ENCODE peak calls at places on chromosomes 11 and 22, in nine cellular contexts. W, T, Y, J, V, R, D, B and L are unnamed samples.
A peak's percentile ranks its signal among the peaks of the same experiment; 100 is the strongest.

GRCh38 chr11:76234704-76235232 is 28.5 kb upstream of the WNT11 start:
- DNase-seq in W (no peak), T (peak; percentile 22), Y (no peak), J (no peak), V (no peak), R (peak; percentile 54), D (no peak), B (no peak), L (no peak)

GRCh38 chr11:111540114-111540920 is at the start of gene LAYN:
- DNase-seq in W (peak; percentile 35), T (peak; percentile 50), Y (peak; percentile 24), J (peak; percentile 86), V (no peak), R (peak; percentile 93), D (no peak), B (no peak), L (no peak)

GRCh38 chr22:46908641-46909107 is 146.2 kb downstream of the TBC1D22A start:
- DNase-seq in W (no peak), T (no peak), Y (no peak), J (no peak), V (no peak), R (no peak), D (no peak), B (no peak), L (no peak)

GRCh38 chr22:20060700-20061480 is 19.2 kb upstream of the DGCR8 start:
- DNase-seq in W (no peak), T (no peak), Y (no peak), J (no peak), V (no peak), R (no peak), D (no peak), B (no peak), L (no peak)

GRCh38 chr11:1876361-1877063 is 15.2 kb downstream of the PRR33 start:
- DNase-seq in W (peak; percentile 73), T (no peak), Y (no peak), J (no peak), V (no peak), R (peak; percentile 31), D (peak; percentile 48), B (peak; percentile 92), L (no peak)

GRCh38 chr11:93783767-93784151 is 323 bp upstream of the MED17 start:
- DNase-seq in W (no peak), T (no peak), Y (no peak), J (no peak), V (peak; percentile 1), R (no peak), D (no peak), B (no peak), L (no peak)

GRCh38 chr11:28490763-28491382 is 382.7 kb downstream of the METTL15 start:
- DNase-seq in W (peak; percentile 55), T (no peak), Y (no peak), J (no peak), V (no peak), R (no peak), D (no peak), B (no peak), L (no peak)

GRCh38 chr22:19760652-19761002 is at the start of gene TBX1:
- DNase-seq in W (no peak), T (no peak), Y (no peak), J (no peak), V (no peak), R (peak; percentile 34), D (no peak), B (no peak), L (no peak)

GRCh38 chr11:69326622-69327219 is 32.8 kb downstream of the MYEOV start:
- DNase-seq in W (no peak), T (no peak), Y (no peak), J (no peak), V (no peak), R (no peak), D (no peak), B (no peak), L (no peak)

GRCh38 chr22:37731804-37732471 is 35.1 kb downstream of the TRIOBP start:
- DNase-seq in W (no peak), T (no peak), Y (no peak), J (no peak), V (no peak), R (no peak), D (peak; percentile 84), B (no peak), L (no peak)

GRCh38 chr11:92123540-92123939 is 101.1 kb upstream of the FAT3 start:
- DNase-seq in W (peak; percentile 50), T (no peak), Y (no peak), J (no peak), V (no peak), R (peak; percentile 3), D (no peak), B (no peak), L (no peak)

GRCh38 chr11:50174189-50174588 is 141.5 kb downstream of the OR4C45 start:
- DNase-seq in W (peak; percentile 3), T (no peak), Y (no peak), J (peak; percentile 7), V (no peak), R (no peak), D (no peak), B (peak; percentile 4), L (peak; percentile 5)

GRCh38 chr11:31824791-31825452 is 13.8 kb upstream of the PAX6 start:
- DNase-seq in W (no peak), T (no peak), Y (no peak), J (no peak), V (no peak), R (no peak), D (no peak), B (no peak), L (no peak)

GRCh38 chr11:102620858-102621561 is 4.1 kb downstream of the MMP20 start:
- DNase-seq in W (peak; percentile 80), T (no peak), Y (no peak), J (no peak), V (peak; percentile 33), R (no peak), D (no peak), B (peak; percentile 47), L (no peak)

GRCh38 chr11:73314121-73314948 is 6.3 kb downstream of the ARHGEF17 start:
- DNase-seq in W (peak; percentile 73), T (no peak), Y (no peak), J (peak; percentile 99), V (no peak), R (peak; percentile 43), D (peak; percentile 30), B (no peak), L (no peak)

GRCh38 chr11:48025293-48025982 is 45.1 kb downstream of the PTPRJ start:
- DNase-seq in W (no peak), T (no peak), Y (no peak), J (no peak), V (no peak), R (no peak), D (no peak), B (no peak), L (no peak)

GRCh38 chr22:21741790-21742189 is 6.2 kb upstream of the YPEL1 start:
- DNase-seq in W (no peak), T (no peak), Y (no peak), J (no peak), V (no peak), R (no peak), D (no peak), B (no peak), L (no peak)

GRCh38 chr11:105466582-105467228 is 143.2 kb upstream of the GRIA4 start:
- DNase-seq in W (peak; percentile 75), T (no peak), Y (no peak), J (no peak), V (peak; percentile 16), R (no peak), D (no peak), B (peak; percentile 56), L (no peak)

GRCh38 chr11:78039919-78040671 is 17.0 kb upstream of the KCTD14 start:
- DNase-seq in W (peak; percentile 90), T (peak; percentile 16), Y (no peak), J (peak; percentile 78), V (peak; percentile 54), R (peak; percentile 87), D (peak; percentile 63), B (peak; percentile 73), L (peak; percentile 63)

GRCh38 chr11:124079631-124080318 is 35.5 kb upstream of the VWA5A start:
- DNase-seq in W (peak; percentile 28), T (no peak), Y (no peak), J (peak; percentile 82), V (no peak), R (no peak), D (no peak), B (no peak), L (no peak)

GRCh38 chr22:39384750-39385480 is 14.7 kb upstream of the TAB1 start:
- DNase-seq in W (peak; percentile 45), T (no peak), Y (no peak), J (no peak), V (no peak), R (no peak), D (peak; percentile 60), B (no peak), L (no peak)

GRCh38 chr11:66339163-66339675 is 3.0 kb upstream of the RIN1 start:
- DNase-seq in W (no peak), T (no peak), Y (no peak), J (no peak), V (no peak), R (no peak), D (no peak), B (no peak), L (no peak)

GRCh38 chr11:125990244-125990643 is 44.4 kb downstream of the VSIG10L2 start:
- DNase-seq in W (peak; percentile 44), T (no peak), Y (no peak), J (no peak), V (no peak), R (peak; percentile 65), D (no peak), B (peak; percentile 60), L (peak; percentile 17)

GRCh38 chr11:40393511-40393910 is 1065.9 kb downstream of the LRRC4C start:
- DNase-seq in W (no peak), T (no peak), Y (no peak), J (no peak), V (no peak), R (no peak), D (no peak), B (no peak), L (no peak)

GRCh38 chr22:38951734-38952133 is 5.7 kb upstream of the APOBEC3A start:
- DNase-seq in W (no peak), T (no peak), Y (no peak), J (no peak), V (no peak), R (no peak), D (no peak), B (no peak), L (no peak)

GRCh38 chr22:19941365-19942070 is at the start of the genes COMT and TXNRD2:
- DNase-seq in W (peak; percentile 60), T (peak; percentile 57), Y (peak; percentile 67), J (peak; percentile 44), V (no peak), R (peak; percentile 90), D (peak; percentile 46), B (no peak), L (no peak)

GRCh38 chr11:105344938-105345337 is 205.4 kb upstream of the CARD18 start:
- DNase-seq in W (peak; percentile 4), T (no peak), Y (no peak), J (no peak), V (no peak), R (no peak), D (no peak), B (no peak), L (no peak)

GRCh38 chr11:43982421-43982820 is 40.0 kb downstream of the C11orf96 start:
- DNase-seq in W (no peak), T (no peak), Y (no peak), J (no peak), V (no peak), R (no peak), D (no peak), B (no peak), L (no peak)

GRCh38 chr11:19244084-19244483 is 3.3 kb upstream of the E2F8 start:
- DNase-seq in W (peak; percentile 76), T (no peak), Y (no peak), J (peak; percentile 70), V (no peak), R (peak; percentile 10), D (no peak), B (no peak), L (no peak)

GRCh38 chr11:118290923-118291322 is 13.6 kb upstream of the CD3E start:
- DNase-seq in W (peak; percentile 45), T (no peak), Y (peak; percentile 40), J (peak; percentile 29), V (no peak), R (no peak), D (peak; percentile 32), B (no peak), L (no peak)

GRCh38 chr11:65613091-65613928 is 711 bp downstream of the MAP3K11 start:
- DNase-seq in W (no peak), T (no peak), Y (no peak), J (no peak), V (no peak), R (peak; percentile 12), D (no peak), B (no peak), L (no peak)